ENCODE peak calls at places on chromosomes 5 and 9, in seven cellular contexts. One of them, this sample, is unnamed.

GRCh38 chr9:36276254-36276653 is 18.0 kb upstream of the GNE start:
- DNase-seq in HuH-7.5: no peak
- DNase-seq in activated naive CD8-positive, alpha-beta T cell treated with anti-CD3 and anti-CD28 coated beads, Interleukin-2, amount 10 ng/mL, durations not matched to agents 7 days and 5 days: no peak
- DNase-seq in ovary: no peak
- DNase-seq in aorta: no peak
- DNase-seq in activated CD4-positive, alpha-beta T cell treated with anti-CD3 and anti-CD28 coated beads for 48 hours: no peak
- DNase-seq in NCI-H82: no peak
- DNase-seq in this sample: no peak

GRCh38 chr5:14322437-14323187 is 179.5 kb downstream of the TRIO start:
- DNase-seq in HuH-7.5: no peak
- DNase-seq in activated naive CD8-positive, alpha-beta T cell treated with anti-CD3 and anti-CD28 coated beads, Interleukin-2, amount 10 ng/mL, durations not matched to agents 7 days and 5 days: no peak
- DNase-seq in ovary: no peak
- DNase-seq in aorta: no peak
- DNase-seq in activated CD4-positive, alpha-beta T cell treated with anti-CD3 and anti-CD28 coated beads for 48 hours: no peak
- DNase-seq in NCI-H82: no peak
- DNase-seq in this sample: no peak

GRCh38 chr9:5453673-5454072 is 3.3 kb downstream of the CD274 start:
- DNase-seq in HuH-7.5: no peak
- DNase-seq in activated naive CD8-positive, alpha-beta T cell treated with anti-CD3 and anti-CD28 coated beads, Interleukin-2, amount 10 ng/mL, durations not matched to agents 7 days and 5 days: no peak
- DNase-seq in ovary: no peak
- DNase-seq in aorta: no peak
- DNase-seq in activated CD4-positive, alpha-beta T cell treated with anti-CD3 and anti-CD28 coated beads for 48 hours: peak
- DNase-seq in NCI-H82: no peak
- DNase-seq in this sample: no peak

GRCh38 chr5:140109818-140110733 is 3.8 kb upstream of the PURA start:
- DNase-seq in HuH-7.5: no peak
- DNase-seq in activated naive CD8-positive, alpha-beta T cell treated with anti-CD3 and anti-CD28 coated beads, Interleukin-2, amount 10 ng/mL, durations not matched to agents 7 days and 5 days: no peak
- DNase-seq in ovary: no peak
- DNase-seq in aorta: no peak
- DNase-seq in activated CD4-positive, alpha-beta T cell treated with anti-CD3 and anti-CD28 coated beads for 48 hours: no peak
- DNase-seq in NCI-H82: no peak
- DNase-seq in this sample: no peak

GRCh38 chr5:54553659-54554207 is 36.2 kb downstream of the SNX18 start:
- DNase-seq in HuH-7.5: no peak
- DNase-seq in activated naive CD8-positive, alpha-beta T cell treated with anti-CD3 and anti-CD28 coated beads, Interleukin-2, amount 10 ng/mL, durations not matched to agents 7 days and 5 days: no peak
- DNase-seq in ovary: no peak
- DNase-seq in aorta: no peak
- DNase-seq in activated CD4-positive, alpha-beta T cell treated with anti-CD3 and anti-CD28 coated beads for 48 hours: no peak
- DNase-seq in NCI-H82: no peak
- DNase-seq in this sample: no peak

GRCh38 chr5:54834121-54834842 is 151.1 kb downstream of the ESM1 start:
- DNase-seq in HuH-7.5: no peak
- DNase-seq in activated naive CD8-positive, alpha-beta T cell treated with anti-CD3 and anti-CD28 coated beads, Interleukin-2, amount 10 ng/mL, durations not matched to agents 7 days and 5 days: no peak
- DNase-seq in ovary: no peak
- DNase-seq in aorta: no peak
- DNase-seq in activated CD4-positive, alpha-beta T cell treated with anti-CD3 and anti-CD28 coated beads for 48 hours: no peak
- DNase-seq in NCI-H82: no peak
- DNase-seq in this sample: no peak

GRCh38 chr5:135242021-135242480 is 157.0 kb downstream of the MACROH2A1 start:
- DNase-seq in HuH-7.5: no peak
- DNase-seq in activated naive CD8-positive, alpha-beta T cell treated with anti-CD3 and anti-CD28 coated beads, Interleukin-2, amount 10 ng/mL, durations not matched to agents 7 days and 5 days: no peak
- DNase-seq in ovary: no peak
- DNase-seq in aorta: peak
- DNase-seq in activated CD4-positive, alpha-beta T cell treated with anti-CD3 and anti-CD28 coated beads for 48 hours: no peak
- DNase-seq in NCI-H82: peak
- DNase-seq in this sample: no peak

GRCh38 chr9:74783408-74783807 is 104.3 kb downstream of the TRPM6 start:
- DNase-seq in HuH-7.5: no peak
- DNase-seq in activated naive CD8-positive, alpha-beta T cell treated with anti-CD3 and anti-CD28 coated beads, Interleukin-2, amount 10 ng/mL, durations not matched to agents 7 days and 5 days: no peak
- DNase-seq in ovary: no peak
- DNase-seq in aorta: no peak
- DNase-seq in activated CD4-positive, alpha-beta T cell treated with anti-CD3 and anti-CD28 coated beads for 48 hours: no peak
- DNase-seq in NCI-H82: no peak
- DNase-seq in this sample: no peak

GRCh38 chr5:151174612-151175101 is 17.1 kb upstream of the ANXA6 start:
- DNase-seq in HuH-7.5: no peak
- DNase-seq in activated naive CD8-positive, alpha-beta T cell treated with anti-CD3 and anti-CD28 coated beads, Interleukin-2, amount 10 ng/mL, durations not matched to agents 7 days and 5 days: no peak
- DNase-seq in ovary: peak
- DNase-seq in aorta: no peak
- DNase-seq in activated CD4-positive, alpha-beta T cell treated with anti-CD3 and anti-CD28 coated beads for 48 hours: no peak
- DNase-seq in NCI-H82: peak
- DNase-seq in this sample: peak

GRCh38 chr5:151123897-151124751 is 33.5 kb downstream of the ANXA6 start:
- DNase-seq in HuH-7.5: no peak
- DNase-seq in activated naive CD8-positive, alpha-beta T cell treated with anti-CD3 and anti-CD28 coated beads, Interleukin-2, amount 10 ng/mL, durations not matched to agents 7 days and 5 days: no peak
- DNase-seq in ovary: no peak
- DNase-seq in aorta: peak
- DNase-seq in activated CD4-positive, alpha-beta T cell treated with anti-CD3 and anti-CD28 coated beads for 48 hours: peak
- DNase-seq in NCI-H82: no peak
- DNase-seq in this sample: no peak

GRCh38 chr5:10489810-10490426 is 48.2 kb downstream of the ROPN1L start:
- DNase-seq in HuH-7.5: no peak
- DNase-seq in activated naive CD8-positive, alpha-beta T cell treated with anti-CD3 and anti-CD28 coated beads, Interleukin-2, amount 10 ng/mL, durations not matched to agents 7 days and 5 days: no peak
- DNase-seq in ovary: no peak
- DNase-seq in aorta: no peak
- DNase-seq in activated CD4-positive, alpha-beta T cell treated with anti-CD3 and anti-CD28 coated beads for 48 hours: peak
- DNase-seq in NCI-H82: no peak
- DNase-seq in this sample: no peak

GRCh38 chr9:26260238-26260637 is 582.0 kb upstream of the TUSC1 start:
- DNase-seq in HuH-7.5: no peak
- DNase-seq in activated naive CD8-positive, alpha-beta T cell treated with anti-CD3 and anti-CD28 coated beads, Interleukin-2, amount 10 ng/mL, durations not matched to agents 7 days and 5 days: no peak
- DNase-seq in ovary: no peak
- DNase-seq in aorta: no peak
- DNase-seq in activated CD4-positive, alpha-beta T cell treated with anti-CD3 and anti-CD28 coated beads for 48 hours: no peak
- DNase-seq in NCI-H82: no peak
- DNase-seq in this sample: no peak

GRCh38 chr5:132265336-132266030 is 8.0 kb downstream of the PDLIM4 start:
- DNase-seq in HuH-7.5: no peak
- DNase-seq in activated naive CD8-positive, alpha-beta T cell treated with anti-CD3 and anti-CD28 coated beads, Interleukin-2, amount 10 ng/mL, durations not matched to agents 7 days and 5 days: no peak
- DNase-seq in ovary: peak
- DNase-seq in aorta: peak
- DNase-seq in activated CD4-positive, alpha-beta T cell treated with anti-CD3 and anti-CD28 coated beads for 48 hours: no peak
- DNase-seq in NCI-H82: no peak
- DNase-seq in this sample: no peak

GRCh38 chr5:139809331-139809810 is 13.8 kb downstream of the PSD2 start:
- DNase-seq in HuH-7.5: no peak
- DNase-seq in activated naive CD8-positive, alpha-beta T cell treated with anti-CD3 and anti-CD28 coated beads, Interleukin-2, amount 10 ng/mL, durations not matched to agents 7 days and 5 days: no peak
- DNase-seq in ovary: no peak
- DNase-seq in aorta: peak
- DNase-seq in activated CD4-positive, alpha-beta T cell treated with anti-CD3 and anti-CD28 coated beads for 48 hours: no peak
- DNase-seq in NCI-H82: no peak
- DNase-seq in this sample: no peak

GRCh38 chr9:89281106-89281505 is 29.9 kb upstream of the CKS2 start:
- DNase-seq in HuH-7.5: no peak
- DNase-seq in activated naive CD8-positive, alpha-beta T cell treated with anti-CD3 and anti-CD28 coated beads, Interleukin-2, amount 10 ng/mL, durations not matched to agents 7 days and 5 days: no peak
- DNase-seq in ovary: no peak
- DNase-seq in aorta: no peak
- DNase-seq in activated CD4-positive, alpha-beta T cell treated with anti-CD3 and anti-CD28 coated beads for 48 hours: no peak
- DNase-seq in NCI-H82: no peak
- DNase-seq in this sample: no peak

This sample was measured in NCI-H2227 treated with DMSO at 0.1 percent for 48 hours.